ENCODE peak calls at places on chromosomes 7 and 10, in four cellular contexts. L is GM23248, F is hepatocyte, W is PC-3. I is an unnamed sample.
A peak's percentile ranks its signal among the peaks of the same experiment; 100 is the strongest.

GRCh38 chr10:25707541-25707940 is 226.5 kb upstream of the MYO3A start:
- DNase-seq in L (no peak), W (no peak), F (no peak), I (no peak)

GRCh38 chr7:102976493-102976892 is 63.7 kb downstream of the LRRC17 start:
- DNase-seq in F (no peak), W (no peak), L (no peak), I (no peak)

GRCh38 chr10:129612481-129613109 is 145.6 kb downstream of the MGMT start:
- DNase-seq in F (no peak), W (no peak), L (no peak), I (no peak)

GRCh38 chr10:24272374-24272773 is 63.4 kb downstream of the KIAA1217 start:
- DNase-seq in F (no peak), L (no peak), W (no peak), I (no peak)

GRCh38 chr10:105239311-105240215 is 598.5 kb downstream of the SORCS3 start:
- DNase-seq in W (no peak), L (no peak), F (no peak), I (peak; percentile 17)

GRCh38 chr10:100481462-100482081 is 18.8 kb downstream of the WNT8B start:
- DNase-seq in L (peak; percentile 86), W (peak; percentile 91), F (peak; percentile 85), I (peak; percentile 85)

GRCh38 chr10:6637053-6637452 is 57.0 kb upstream of the PRKCQ start:
- DNase-seq in F (no peak), L (no peak), W (no peak), I (no peak)

GRCh38 chr10:10193848-10194247 is 823.8 kb upstream of the CELF2 start:
- DNase-seq in F (no peak), W (no peak), L (no peak), I (no peak)

GRCh38 chr7:42274052-42274451 is 37.0 kb upstream of the GLI3 start:
- DNase-seq in W (peak; percentile 71), L (peak; percentile 64), F (no peak), I (no peak)

GRCh38 chr10:132647424-132647823 is 109.8 kb downstream of the INPP5A start:
- DNase-seq in F (no peak), W (no peak), L (no peak), I (no peak)
- H3K4me2 ChIP-seq in F (no peak overlapping the region), W (no peak overlapping the region), L (no peak overlapping the region), I (no peak overlapping the region)

GRCh38 chr7:91940572-91941341 is at the start of gene AKAP9:
- DNase-seq in W (peak; percentile 81), L (peak; percentile 93), F (peak; percentile 93), I (peak; percentile 88)
- TF ChIP-seq EZH2phosphoT487 in W (no peak), L (no peak), F (no peak), I (no peak)

GRCh38 chr7:121875203-121875602 is 2.2 kb downstream of the PTPRZ1 start:
- DNase-seq in F (no peak), L (no peak), W (no peak), I (no peak)

GRCh38 chr7:121872831-121873764 is at the start of gene PTPRZ1:
- DNase-seq in F (peak; percentile 69), W (no peak), L (peak; percentile 55), I (peak; percentile 95)

GRCh38 chr7:121879544-121879943 is 6.6 kb downstream of the PTPRZ1 start:
- DNase-seq in W (no peak), F (no peak), L (no peak), I (no peak)

DNA sequence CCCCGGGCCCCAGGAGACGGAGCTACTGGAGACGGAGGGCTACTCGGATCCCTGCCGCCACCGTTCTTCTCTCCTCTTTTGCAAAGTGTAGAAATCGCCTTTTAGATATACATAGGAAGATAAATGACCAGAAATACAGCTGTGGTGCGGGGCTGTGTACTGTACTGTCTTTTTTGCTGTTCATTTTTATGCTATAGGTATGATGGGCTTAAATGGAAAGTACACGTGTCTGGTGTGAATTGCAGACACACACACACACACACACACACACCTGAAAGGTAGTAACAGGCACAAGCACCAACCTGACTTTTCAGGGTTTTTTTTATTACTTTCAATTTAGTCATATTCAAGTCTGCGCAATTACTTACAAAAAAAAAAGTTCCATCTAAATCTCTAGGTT is 834 bp downstream of the PTPRZ1 start:
- DNase-seq in L (peak; percentile 18), W (no peak), F (no peak), I (no peak)
- H3K4me2 ChIP-seq in L (peak overlapping the region; percentile 88), W (peak overlapping the region; percentile 80), F (peak overlapping the region; percentile 97), I (peak overlapping the region; percentile 99)

GRCh38 chr10:97913554-97913953 is 63.9 kb downstream of the GOLGA7B start:
- DNase-seq in W (no peak), L (no peak), F (no peak), I (no peak)

GRCh38 chr10:97915761-97916160 is 66.1 kb downstream of the GOLGA7B start:
- DNase-seq in W (no peak), F (no peak), L (no peak), I (no peak)

GRCh38 chr10:97914171-97914836 is 64.7 kb downstream of the GOLGA7B start:
- DNase-seq in L (no peak), F (no peak), W (no peak), I (no peak)

GRCh38 chr10:97915346-97915745 is 65.7 kb downstream of the GOLGA7B start:
- DNase-seq in W (no peak), L (no peak), F (no peak), I (no peak)

GRCh38 chr10:97914837-97915211 is 65.2 kb downstream of the GOLGA7B start:
- DNase-seq in F (peak; percentile 90), L (peak; percentile 71), W (peak; percentile 70), I (peak; percentile 87)
- TF ChIP-seq EZH2phosphoT487 in F (no peak), L (no peak), W (no peak), I (no peak)

GRCh38 chr10:61904711-61905445 is 3.4 kb downstream of the ARID5B start:
- DNase-seq in F (peak; percentile 79), W (peak; percentile 96), L (peak; percentile 89), I (peak; percentile 16)
- H3K4me2 ChIP-seq in F (peak overlapping the region; percentile 90), W (peak overlapping the region; percentile 89), L (peak overlapping the region; percentile 100), I (peak overlapping the region; percentile 87)

DNA sequence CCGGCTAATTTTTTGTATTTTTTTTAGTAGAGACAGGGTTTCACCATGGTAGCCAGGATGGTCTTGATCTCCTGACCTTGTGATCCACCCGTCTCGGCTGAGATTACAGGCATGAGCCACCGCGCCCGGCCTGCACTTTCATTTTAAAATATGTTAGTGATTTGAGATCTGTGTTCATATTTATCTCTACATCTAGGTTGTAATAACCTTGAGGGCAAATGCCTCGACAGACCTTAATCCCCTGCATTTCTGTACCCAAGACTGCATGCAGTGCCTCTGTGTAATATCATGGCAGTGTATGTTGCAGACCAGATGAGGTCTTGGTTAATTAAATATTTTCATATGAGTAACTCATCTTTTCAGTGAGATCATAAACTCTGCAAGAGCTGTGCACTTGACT is 674.0 kb upstream of the ANKRD30A start:
- DNase-seq in L (peak; percentile 30), F (no peak), W (no peak), I (no peak)
- TF ChIP-seq EZH2phosphoT487 in L (no peak), F (no peak), W (no peak), I (no peak)

GRCh38 chr7:110600983-110601382 is 489.9 kb upstream of the LRRN3 start:
- DNase-seq in L (no peak), W (no peak), F (no peak), I (no peak)

GRCh38 chr7:110601710-110602109 is 489.2 kb upstream of the LRRN3 start:
- DNase-seq in W (no peak), L (no peak), F (no peak), I (no peak)

GRCh38 chr7:110607050-110607862 is 483.7 kb upstream of the LRRN3 start:
- DNase-seq in F (no peak), L (no peak), W (no peak), I (no peak)

GRCh38 chr7:110604885-110605284 is 486.0 kb upstream of the LRRN3 start:
- DNase-seq in L (no peak), F (no peak), W (no peak), I (no peak)

DNA sequence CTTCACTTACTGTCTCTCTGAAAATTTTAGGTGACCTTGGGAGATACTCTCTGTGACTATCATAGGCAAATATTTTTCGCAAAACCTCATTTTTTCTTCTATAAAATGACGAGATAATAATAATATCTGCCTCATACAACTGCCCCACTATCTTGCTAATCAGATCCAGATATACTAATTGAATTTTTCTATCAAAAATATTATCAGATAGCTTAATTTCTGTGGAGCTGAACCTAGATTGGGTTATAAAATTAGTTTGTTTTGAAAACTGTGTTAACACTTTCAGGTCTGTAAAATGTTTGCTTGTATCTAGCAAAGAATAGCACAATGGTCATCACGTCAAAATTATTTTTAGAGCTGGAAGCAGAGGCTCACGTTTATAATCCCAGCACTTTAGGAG is 486.7 kb upstream of the LRRN3 start:
- DNase-seq in L (no peak), F (no peak), W (no peak), I (no peak)
- H3K4me2 ChIP-seq in L (no peak overlapping the region), F (no peak overlapping the region), W (no peak overlapping the region), I (no peak overlapping the region)

GRCh38 chr7:155701972-155702544 is 57.6 kb downstream of the RBM33 start:
- DNase-seq in L (peak; percentile 12), F (no peak), W (no peak), I (no peak)
- TF ChIP-seq EZH2phosphoT487 in L (no peak), F (no peak), W (no peak), I (no peak)

GRCh38 chr7:3082831-3083230 is 39.2 kb upstream of the CARD11 start:
- DNase-seq in W (peak; percentile 4), F (no peak), L (no peak), I (no peak)
- H3K4me2 ChIP-seq in W (no peak overlapping the region), F (no peak overlapping the region), L (no peak overlapping the region), I (no peak overlapping the region)

GRCh38 chr10:131016556-131016955 is 295.0 kb downstream of the TCERG1L start:
- DNase-seq in F (no peak), L (no peak), W (no peak), I (no peak)
- TF ChIP-seq EZH2phosphoT487 in F (no peak), L (no peak), W (no peak), I (no peak)

I was measured in neural progenitor cell.